ENCODE peak calls at places on chromosomes 12 and 14, in six cellular contexts. Q is ovary; R is activated CD4-positive, alpha-beta T cell treated with anti-CD3 and anti-CD28 coated beads for 48 hours; V is IMR-90; P is activated effector memory CD4-positive, alpha-beta T cell treated with Interleukin-2 at 50 U/mL for 16 hours; H is neural crest cell. O is an unnamed sample.

GRCh38 chr14:106094654-106095189 is 568.3 kb downstream of the TMEM121 start:
- DNase-seq in Q (no peak), R (peak), V (no peak), P (peak), H (no peak), O (no peak)

GRCh38 chr14:59464651-59465569 is at the start of gene GPR135:
- DNase-seq in Q (peak), R (peak), V (peak), P (peak), H (peak), O (peak)

GRCh38 chr12:116236148-116236731 is 41.3 kb downstream of the MED13L start:
- DNase-seq in Q (no peak), R (peak), V (peak), P (no peak), H (no peak), O (peak)

GRCh38 chr14:61247935-61248334 is 33.2 kb downstream of the TMEM30B start:
- DNase-seq in Q (no peak), R (no peak), V (peak), P (no peak), H (no peak), O (no peak)

GRCh38 chr12:43969882-43970281 is 134.0 kb downstream of the TMEM117 start:
- DNase-seq in Q (no peak), R (no peak), V (peak), P (no peak), H (no peak), O (no peak)

GRCh38 chr12:85781751-85782150 is 54.5 kb downstream of the RASSF9 start:
- DNase-seq in Q (no peak), R (no peak), V (no peak), P (no peak), H (no peak), O (no peak)

GRCh38 chr14:39265032-39265431 is 31.3 kb downstream of the MIA2 start:
- DNase-seq in Q (no peak), R (no peak), V (peak), P (no peak), H (no peak), O (no peak)

GRCh38 chr12:988616-989015 is 2.4 kb upstream of the ERC1 start:
- DNase-seq in Q (no peak), R (no peak), V (peak), P (no peak), H (no peak), O (no peak)

GRCh38 chr12:27400856-27401255 is 45.7 kb upstream of the SMCO2 start:
- DNase-seq in Q (no peak), R (no peak), V (no peak), P (no peak), H (no peak), O (no peak)

GRCh38 chr12:65004270-65004669 is 116.8 kb downstream of the WIF1 start:
- DNase-seq in Q (no peak), R (no peak), V (no peak), P (no peak), H (no peak), O (no peak)

GRCh38 chr12:79414252-79414651 is 276.5 kb downstream of the PAWR start:
- DNase-seq in Q (no peak), R (no peak), V (no peak), P (no peak), H (no peak), O (no peak)

GRCh38 chr12:12396727-12397126 is 39.8 kb downstream of the BORCS5 start:
- DNase-seq in Q (no peak), R (no peak), V (no peak), P (no peak), H (no peak), O (no peak)

GRCh38 chr12:3604750-3605638 is 114.0 kb downstream of the PRMT8 start:
- DNase-seq in Q (peak), R (no peak), V (no peak), P (no peak), H (no peak), O (no peak)

GRCh38 chr12:86264451-86265328 is 8.5 kb upstream of the MGAT4C start:
- DNase-seq in Q (peak), R (no peak), V (no peak), P (no peak), H (no peak), O (no peak)

GRCh38 chr14:77303417-77304156 is 17.1 kb downstream of the POMT2 start:
- DNase-seq in Q (no peak), R (peak), V (peak), P (no peak), H (no peak), O (no peak)

GRCh38 chr12:124518051-124518932 is 49.1 kb downstream of the NCOR2 start:
- DNase-seq in Q (peak), R (no peak), V (peak), P (no peak), H (peak), O (no peak)

O was measured in activated T-cell treated with anti-CD3 and anti-CD28 coated beads, Interleukin-2, amount 50 U/mL, for 1 hour.